ENCODE peak calls at places on chromosomes 13 and 19, in four cellular contexts. T is stomach, X is cardiac muscle cell, K is astrocyte. Y is an unnamed sample. For H3K36me3, the result is how much of the 10 kb centered on the place peaks cover.

GRCh38 chr13:109154546-109154945 is 525.1 kb downstream of the MYO16 start:
- DNase-seq in T (no peak), X (no peak), K (peak), Y (no peak)

GRCh38 chr19:33332248-33332647 is 29.9 kb upstream of the CEBPA start:
- DNase-seq in T (no peak), X (no peak), K (no peak), Y (no peak)

GRCh38 chr19:51181913-51182419 is 39.9 kb downstream of the SIGLEC7 start:
- DNase-seq in T (no peak), X (peak), K (no peak), Y (no peak)

GRCh38 chr19:12544401-12544876 is 6.8 kb downstream of the ZNF564 start:
- DNase-seq in T (no peak), X (peak), K (peak), Y (no peak)

GRCh38 chr19:32287811-32288227 is 57.6 kb upstream of the ZNF507 start:
- DNase-seq in T (peak), X (peak), K (peak), Y (peak)

GRCh38 chr19:55699221-55699620 is 24.2 kb downstream of the EPN1 start:
- DNase-seq in T (peak), X (no peak), K (no peak), Y (no peak)

GRCh38 chr13:41622545-41623429 is 165.4 kb downstream of the RGCC start:
- DNase-seq in T (no peak), X (peak), K (peak), Y (no peak)

GRCh38 chr19:48918801-48919247 is 14.7 kb upstream of the DHDH start:
- DNase-seq in T (no peak), X (no peak), K (no peak), Y (peak)

GRCh38 chr19:32397736-32398135 is 7.8 kb upstream of the DPY19L3 start:
- DNase-seq in T (no peak), X (peak), K (peak), Y (no peak)

GRCh38 chr13:21676611-21677021 is 5.7 kb downstream of the FGF9 start:
- DNase-seq in T (peak), X (no peak), K (no peak), Y (no peak)

GRCh38 chr13:29362849-29363604 is 232.5 kb downstream of the SLC7A1 start:
- DNase-seq in T (peak), X (peak), K (peak), Y (peak)

GRCh38 chr13:40352807-40353562 is 313.5 kb downstream of the FOXO1 start:
- DNase-seq in T (no peak), X (peak), K (peak), Y (no peak)

GRCh38 chr13:43874512-43875092 is 4.9 kb downstream of the CCDC122 start:
- DNase-seq in T (no peak), X (peak), K (no peak), Y (no peak)

GRCh38 chr19:9431475-9431874 is 3.9 kb downstream of the ZNF266 start:
- DNase-seq in T (no peak), X (peak), K (no peak), Y (peak)

GRCh38 chr19:12825259-12826131 is 8.9 kb downstream of the RTBDN start:
- DNase-seq in T (peak), X (peak), K (no peak), Y (peak)

GRCh38 chr13:113813070-113813748 is 50.7 kb downstream of the GAS6 start:
- DNase-seq in T (no peak), X (no peak), K (no peak), Y (no peak)

GRCh38 chr19:12867120-12868099 is 13.8 kb downstream of the DNASE2 start:
- DNase-seq in T (peak), X (peak), K (peak), Y (no peak)

GRCh38 chr19:10105241-10106099 is 692 bp upstream of the PPAN start:
- DNase-seq in T (no peak), X (no peak), K (no peak), Y (no peak)

GRCh38 chr13:23992722-23993438 is 95.6 kb upstream of the C1QTNF9B start:
- DNase-seq in T (no peak), X (no peak), K (no peak), Y (no peak)

GRCh38 chr19:14393303-14393702 is 12.1 kb downstream of the ADGRE5 start:
- DNase-seq in T (no peak), X (no peak), K (no peak), Y (no peak)

GRCh38 chr19:31018951-31019350 is 330.3 kb downstream of the TSHZ3 start:
- DNase-seq in T (no peak), X (no peak), K (no peak), Y (no peak)

GRCh38 chr19:56269348-56269747 is 3.2 kb upstream of the EDDM13 start:
- DNase-seq in T (no peak), X (no peak), K (no peak), Y (no peak)

GRCh38 chr13:100954430-100955361 is 280.1 kb upstream of the TMTC4 start:
- DNase-seq in T (no peak), X (no peak), K (peak), Y (no peak)

GRCh38 chr13:100040196-100040595 is 48.7 kb upstream of the PCCA start:
- DNase-seq in T (no peak), X (no peak), K (no peak), Y (no peak)

GRCh38 chr19:14073232-14073924 is 792 bp downstream of the MISP3 start:
- DNase-seq in T (peak), X (peak), K (peak), Y (peak)

GRCh38 chr19:13834308-13834790 is 39.1 kb downstream of the ZSWIM4 start:
- DNase-seq in T (no peak), X (peak), K (no peak), Y (no peak)

GRCh38 chr13:25890671-25891212 is 161.1 kb downstream of the SHISA2 start:
- DNase-seq in T (no peak), X (peak), K (no peak), Y (no peak)

GRCh38 chr13:59320021-59320420 is 843.7 kb downstream of the DIAPH3 start:
- DNase-seq in T (no peak), X (no peak), K (no peak), Y (no peak)

GRCh38 chr13:31421756-31422155 is 222.0 kb downstream of the B3GLCT start:
- DNase-seq in T (no peak), X (no peak), K (no peak), Y (no peak)

GRCh38 chr13:36377822-36378480 is 31.8 kb upstream of the SPART start:
- DNase-seq in T (no peak), X (peak), K (peak), Y (no peak)

GRCh38 chr19:57111329-57111644 is 8.5 kb upstream of the USP29 start:
- DNase-seq in T (no peak), X (no peak), K (no peak), Y (no peak)

GRCh38 chr19:49987159-49987698 is 26.3 kb upstream of the SIGLEC11 start:
- DNase-seq in T (peak), X (peak), K (peak), Y (no peak)

GRCh38 chr19:29290853-29291252 is 77.9 kb upstream of the UQCRFS1 start:
- DNase-seq in T (no peak), X (no peak), K (no peak), Y (no peak)
- TF ChIP-seq CTCF in T (no peak), X (no peak), K (no peak), Y (no peak)

DNA sequence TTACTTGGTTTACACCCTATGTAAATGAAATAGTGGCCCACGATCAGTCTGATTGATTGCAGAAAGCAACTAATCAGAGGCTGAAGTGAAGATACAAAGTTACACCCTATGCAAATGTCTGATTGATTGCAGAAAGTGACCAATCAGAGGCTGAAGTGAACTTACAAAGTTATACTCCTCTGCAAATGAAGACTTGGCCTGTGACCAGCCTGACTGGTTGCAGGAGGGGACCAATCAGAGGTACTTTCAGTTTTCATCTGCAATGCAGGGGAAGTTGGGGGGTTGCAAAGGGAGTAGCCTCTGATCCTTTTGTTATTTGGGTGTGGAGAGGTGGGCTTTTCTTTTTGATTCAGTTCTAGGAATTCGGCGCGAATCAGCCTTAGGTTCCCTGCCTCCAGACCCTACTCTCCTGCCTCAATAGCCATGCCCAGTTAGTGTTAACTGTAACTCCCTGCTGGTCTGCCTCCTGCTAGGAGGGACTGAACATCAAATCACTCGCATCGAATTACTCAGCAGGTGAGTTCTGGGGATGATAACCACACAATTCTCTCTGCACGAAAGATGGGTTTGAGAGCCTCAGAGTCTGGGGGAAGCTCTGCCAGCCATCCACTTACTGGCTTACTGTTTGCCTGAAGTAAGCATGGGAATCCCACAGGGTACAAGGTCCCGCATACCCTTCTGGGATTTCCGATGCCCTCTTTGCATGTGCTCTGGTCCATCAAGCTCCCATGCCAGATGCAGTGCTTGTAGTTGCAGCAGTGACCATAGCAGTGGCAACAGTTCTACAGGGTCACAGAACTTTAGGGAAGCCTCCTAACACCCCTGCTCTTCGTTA is 7.5 kb downstream of the ARL11 start:
- DNase-seq in T (peak), X (peak), K (peak), Y (no peak)
- H3K4me3 ChIP-seq in T (peak), X (no peak), K (no peak), Y (no peak)

GRCh38 chr19:7172794-7173193 is 103.3 kb downstream of the ZNF557 start:
- DNase-seq in T (no peak), X (no peak), K (no peak), Y (no peak)

GRCh38 chr19:7176792-7177191 is 107.3 kb downstream of the ZNF557 start:
- DNase-seq in T (no peak), X (no peak), K (no peak), Y (no peak)

GRCh38 chr19:7168941-7169340 is 99.4 kb downstream of the ZNF557 start:
- DNase-seq in T (no peak), X (no peak), K (peak), Y (no peak)

GRCh38 chr19:7170983-7171382 is 101.5 kb downstream of the ZNF557 start:
- DNase-seq in T (no peak), X (no peak), K (no peak), Y (no peak)
- H3K36me3 ChIP-seq in T (half or more), X (under half), K (under half), Y (under half)

GRCh38 chr19:1944088-1944915 is 3.3 kb downstream of the CSNK1G2 start:
- DNase-seq in T (peak), X (no peak), K (no peak), Y (no peak)

GRCh38 chr19:1943661-1944087 is 2.7 kb downstream of the CSNK1G2 start:
- DNase-seq in T (no peak), X (no peak), K (no peak), Y (no peak)

GRCh38 chr19:1942934-1943555 is 2.1 kb downstream of the CSNK1G2 start:
- DNase-seq in T (no peak), X (no peak), K (no peak), Y (no peak)

GRCh38 chr19:1942078-1942933 is 1.3 kb downstream of the CSNK1G2 start:
- DNase-seq in T (peak), X (peak), K (peak), Y (peak)

DNA sequence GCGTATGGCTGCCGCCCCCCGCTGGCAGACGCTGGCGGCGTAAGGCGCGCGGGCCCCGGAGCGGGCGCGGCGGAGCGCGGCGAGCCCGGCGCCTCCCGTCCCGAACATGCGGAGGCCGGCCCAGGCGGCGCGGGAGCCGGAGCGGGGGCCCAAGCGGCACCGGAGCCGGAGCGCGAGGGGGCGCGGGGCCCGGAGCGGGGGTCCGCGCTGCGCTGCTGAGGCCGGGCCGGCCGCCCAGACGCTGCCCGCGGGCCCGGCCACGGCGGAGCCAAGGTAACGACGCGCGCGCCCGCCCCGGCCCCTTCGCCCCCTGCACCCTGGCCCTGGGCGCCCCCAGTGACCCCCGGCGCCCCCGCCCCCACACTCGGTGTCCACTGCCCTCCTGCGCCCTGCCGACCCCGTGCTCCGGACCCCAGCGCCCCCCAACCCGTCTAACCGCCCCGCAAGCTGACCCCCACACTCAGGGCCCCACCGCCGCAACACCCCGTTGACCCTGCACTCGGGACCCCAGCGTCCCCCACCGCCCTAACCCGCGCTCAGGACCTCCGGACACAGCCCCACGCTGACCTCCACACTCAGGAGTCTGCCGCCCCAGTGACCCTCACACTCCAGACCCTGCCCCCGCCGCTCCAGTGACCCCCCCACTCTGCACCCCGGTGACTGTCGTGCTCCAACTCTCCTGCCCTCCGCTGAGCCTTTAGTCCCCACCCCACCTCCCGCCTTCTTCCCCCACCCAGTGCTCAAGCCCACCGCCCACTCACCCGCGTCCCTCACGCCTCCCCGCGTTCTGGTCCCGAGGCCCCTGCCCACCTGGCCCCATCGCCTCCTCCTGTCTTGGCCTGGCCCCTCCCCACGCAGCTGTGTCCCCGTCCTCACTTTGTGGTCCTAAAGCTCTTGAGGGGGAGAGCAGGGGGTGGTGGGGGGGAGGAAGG is at the start of gene CSNK1G2:
- DNase-seq in T (no peak), X (no peak), K (no peak), Y (no peak)
- TF ChIP-seq CTCF in T (no peak), X (no peak), K (no peak), Y (no peak)